ENCODE peak calls at places on chromosome 11, in seven cellular contexts. N is IMR-90, S is SK-N-MC, A is SK-N-SH, T is cardiac fibroblast, F is GM23248, Y is hepatocyte. V is an unnamed sample.

GRCh38 chr11:74138021-74138420 is 32.8 kb downstream of the C2CD3 start:
- DNase-seq in Y (no peak), N (peak; percentile 78), A (no peak), F (peak; percentile 2), S (no peak), T (peak; percentile 42), V (no peak)

GRCh38 chr11:70169632-70170031 is 33.5 kb upstream of the FADD start:
- DNase-seq in N (no peak), A (no peak), S (no peak), F (no peak), Y (no peak), T (no peak), V (no peak)

GRCh38 chr11:72069787-72070251 is 10.5 kb downstream of the NUMA1 start:
- DNase-seq in T (peak; percentile 91), Y (peak; percentile 81), N (peak; percentile 84), S (no peak), A (no peak), F (peak; percentile 97), V (no peak)

GRCh38 chr11:35427158-35427557 is 7.8 kb upstream of the SLC1A2 start:
- DNase-seq in N (peak; percentile 54), A (no peak), T (peak; percentile 75), Y (no peak), F (peak; percentile 78), S (no peak), V (no peak)

GRCh38 chr11:66391322-66391721 is 19.8 kb upstream of the SLC29A2 start:
- DNase-seq in A (no peak), T (no peak), S (no peak), F (no peak), N (no peak), Y (no peak), V (no peak)

GRCh38 chr11:95584180-95584579 is 205.4 kb downstream of the FAM76B start:
- DNase-seq in Y (no peak), T (peak; percentile 73), A (no peak), S (no peak), F (peak; percentile 75), N (peak; percentile 73), V (no peak)

GRCh38 chr11:128859563-128860441 is 7.3 kb downstream of the KCNJ1 start:
- DNase-seq in T (peak; percentile 50), F (peak; percentile 59), A (peak; percentile 46), N (peak; percentile 47), Y (peak; percentile 84), S (no peak), V (peak; percentile 90)

GRCh38 chr11:18046116-18046777 is at the start of gene TPH1:
- DNase-seq in F (peak; percentile 38), N (peak; percentile 36), Y (peak; percentile 66), T (peak; percentile 27), A (peak; percentile 84), S (no peak), V (peak; percentile 84)

GRCh38 chr11:111840143-111840542 is 31.2 kb downstream of the ALG9 start:
- DNase-seq in Y (no peak), T (no peak), S (no peak), N (no peak), F (peak; percentile 38), A (no peak), V (peak; percentile 52)

GRCh38 chr11:96014234-96014633 is 90.3 kb upstream of the MTMR2 start:
- DNase-seq in T (peak; percentile 78), A (no peak), Y (no peak), S (no peak), N (peak; percentile 61), F (peak; percentile 82), V (peak; percentile 13)

GRCh38 chr11:73554677-73555320 is 43.1 kb downstream of the FAM168A start:
- DNase-seq in A (no peak), F (no peak), S (no peak), Y (peak; percentile 51), N (no peak), T (no peak), V (no peak)

GRCh38 chr11:111335124-111335535 is 36.8 kb downstream of the POU2AF3 start:
- DNase-seq in F (no peak), S (no peak), Y (no peak), T (no peak), N (no peak), A (no peak), V (no peak)

GRCh38 chr11:46413755-46414465 is 22.3 kb upstream of the CHRM4 start:
- DNase-seq in T (no peak), A (no peak), S (no peak), F (no peak), N (peak; percentile 10), Y (peak; percentile 33), V (no peak)

GRCh38 chr11:657691-658126 is 20.6 kb downstream of the DRD4 start:
- DNase-seq in T (no peak), Y (peak; percentile 33), S (no peak), A (no peak), F (no peak), N (no peak), V (peak; percentile 30)

DNA sequence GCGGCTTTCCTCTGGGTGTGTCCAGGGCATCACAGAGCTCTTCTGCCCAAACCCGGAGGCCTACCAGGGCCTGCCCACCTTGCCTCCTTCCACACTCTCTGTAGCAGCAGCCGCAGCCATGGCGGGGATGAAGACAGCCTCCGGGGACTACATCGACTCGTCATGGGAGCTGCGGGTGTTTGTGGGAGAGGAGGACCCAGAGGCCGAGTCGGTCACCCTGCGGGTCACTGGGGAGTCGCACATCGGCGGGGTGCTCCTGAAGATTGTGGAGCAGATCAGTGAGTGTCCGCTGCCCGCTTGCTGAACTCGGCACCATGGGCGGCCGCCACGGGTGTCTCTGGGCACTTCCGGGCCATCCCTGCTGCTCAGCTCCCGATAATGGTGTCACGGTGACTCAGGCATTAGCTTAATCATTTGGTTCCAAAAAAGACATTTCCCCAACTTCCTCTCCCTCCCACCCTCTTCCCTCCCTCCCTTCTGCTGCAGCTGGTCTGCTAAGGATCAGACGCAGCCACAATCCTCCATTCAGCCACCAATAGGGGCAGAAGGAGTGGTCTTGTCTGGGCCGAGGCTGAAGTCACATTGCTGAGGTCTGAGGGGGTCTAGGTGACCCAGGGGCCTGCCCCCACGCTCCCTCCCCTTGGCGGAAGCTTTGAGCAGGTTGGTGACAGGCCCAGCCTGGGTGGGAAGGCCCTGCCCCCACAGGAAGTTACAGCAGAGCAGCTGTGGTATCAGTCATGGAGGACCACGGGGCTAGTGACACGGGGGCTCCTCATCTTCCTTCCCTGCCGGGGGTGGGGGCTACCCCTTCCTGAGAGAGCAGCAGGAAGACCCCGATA is 945 bp downstream of the FERMT3 start:
- DNase-seq in N (peak; percentile 78), Y (no peak), S (no peak), T (peak; percentile 90), A (peak; percentile 41), F (peak; percentile 90), V (peak; percentile 52)
- H3K4me3 ChIP-seq in N (no peak overlapping the region), Y (no peak overlapping the region), S (no peak overlapping the region), T (peak overlapping the region; percentile 30), A (no peak overlapping the region), F (peak overlapping the region; percentile 36), V (no peak overlapping the region)

DNA sequence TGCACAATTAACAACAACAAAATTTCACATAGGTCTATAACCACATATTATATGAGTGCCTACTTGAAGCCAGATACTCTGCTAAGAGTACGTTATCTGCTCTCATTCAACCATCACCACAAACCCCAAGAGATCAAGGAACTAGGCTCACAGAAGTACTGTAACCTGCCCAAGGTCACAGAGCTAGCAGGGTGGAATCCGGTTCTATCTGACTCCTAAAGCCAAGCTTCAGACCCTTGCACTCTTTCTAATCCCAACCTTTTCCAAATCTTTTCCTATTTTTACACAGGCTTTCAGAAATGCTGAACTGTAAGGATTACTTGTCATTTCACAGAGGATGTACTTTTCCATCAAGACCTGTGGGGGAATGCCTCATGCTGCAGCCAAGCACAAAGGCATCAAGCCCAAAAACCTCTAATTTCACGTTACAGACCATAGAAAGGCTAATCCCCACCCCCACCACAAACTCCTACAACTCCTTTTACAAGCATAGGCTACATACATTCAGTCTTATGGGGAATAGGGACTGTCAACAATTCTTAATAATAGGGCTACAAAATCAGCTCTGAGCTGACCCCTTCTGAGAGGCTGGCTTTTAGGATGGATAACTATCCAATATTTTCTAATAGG is 924 bp downstream of the PRCP start:
- DNase-seq in T (no peak), S (no peak), N (no peak), F (peak; percentile 19), A (no peak), Y (no peak), V (no peak)
- H3K4me3 ChIP-seq in T (peak overlapping the region; percentile 76), S (peak overlapping the region; percentile 86), N (peak overlapping the region; percentile 64), F (peak overlapping the region; percentile 94), A (peak overlapping the region; percentile 90), Y (peak overlapping the region; percentile 40), V (peak overlapping the region; percentile 77)

GRCh38 chr11:75423721-75424120 is 9.3 kb downstream of the KLHL35 start:
- DNase-seq in T (no peak), A (no peak), F (no peak), N (no peak), Y (no peak), S (no peak), V (no peak)
- H3K4me3 ChIP-seq in T (no peak overlapping the region), A (no peak overlapping the region), F (no peak overlapping the region), N (no peak overlapping the region), Y (no peak overlapping the region), S (no peak overlapping the region), V (no peak overlapping the region)

DNA sequence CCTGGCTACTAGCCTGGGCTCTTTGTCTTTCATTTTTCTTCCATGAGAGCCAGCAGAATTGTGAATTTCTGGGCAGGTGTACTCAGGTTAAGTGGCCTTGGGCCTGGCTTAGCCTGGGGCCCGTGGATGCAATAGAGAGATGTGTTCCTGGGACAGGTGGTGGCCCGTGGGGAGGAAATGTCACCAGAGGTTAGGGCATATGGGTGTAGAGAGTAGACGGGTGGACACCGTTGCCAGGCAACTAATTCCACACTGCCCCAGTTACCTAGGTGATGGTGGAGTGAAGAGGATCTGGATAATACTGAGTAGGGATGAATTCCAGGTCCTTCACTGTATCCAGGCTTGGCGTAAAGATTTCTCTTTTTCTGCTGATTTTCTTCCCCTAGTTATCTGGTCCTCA is 175.0 kb downstream of the INSC start:
- DNase-seq in N (no peak), A (peak; percentile 7), Y (no peak), T (no peak), F (no peak), S (no peak), V (no peak)
- H3K4me3 ChIP-seq in N (no peak overlapping the region), A (no peak overlapping the region), Y (no peak overlapping the region), T (no peak overlapping the region), F (no peak overlapping the region), S (no peak overlapping the region), V (no peak overlapping the region)

GRCh38 chr11:27697679-27698275 is 2.5 kb downstream of the BDNF start:
- DNase-seq in Y (no peak), T (peak; percentile 73), F (peak; percentile 48), S (no peak), N (no peak), A (no peak), V (no peak)

GRCh38 chr11:27696961-27697360 is 3.3 kb downstream of the BDNF start:
- DNase-seq in A (no peak), F (no peak), T (peak; percentile 39), S (no peak), Y (no peak), N (peak; percentile 85), V (no peak)

GRCh38 chr11:27693398-27693797 is 6.9 kb downstream of the BDNF start:
- DNase-seq in A (no peak), Y (no peak), F (no peak), S (no peak), T (peak; percentile 55), N (no peak), V (no peak)

GRCh38 chr11:27694992-27695391 is 5.3 kb downstream of the BDNF start:
- DNase-seq in S (no peak), A (peak; percentile 14), F (peak; percentile 67), Y (peak; percentile 14), N (no peak), T (peak; percentile 65), V (no peak)

DNA sequence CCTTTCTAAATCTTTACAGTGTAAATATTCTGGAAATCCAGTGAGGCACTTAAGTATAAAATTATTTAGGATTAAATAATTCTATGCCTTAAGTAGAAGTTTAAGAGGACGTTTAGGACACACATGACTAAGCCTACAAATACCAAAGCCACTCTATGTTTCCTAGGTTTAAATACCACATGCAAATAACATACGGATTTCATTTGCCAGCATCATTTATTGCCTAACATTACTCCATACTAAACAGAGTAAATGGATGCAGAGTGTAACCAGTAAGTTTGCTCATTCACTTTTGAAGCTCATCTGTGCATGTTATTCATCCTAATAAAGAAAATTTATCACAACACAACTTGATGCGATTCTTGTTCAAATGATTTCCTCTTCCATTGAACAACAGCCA is 4.1 kb downstream of the BDNF start:
- DNase-seq in N (peak; percentile 58), A (no peak), Y (no peak), S (no peak), T (peak; percentile 45), F (peak; percentile 56), V (no peak)
- H3K4me3 ChIP-seq in N (peak overlapping the region; percentile 85), A (no peak overlapping the region), Y (no peak overlapping the region), S (no peak overlapping the region), T (no peak overlapping the region), F (peak overlapping the region; percentile 92), V (no peak overlapping the region)